ENCODE peak calls at places on chromosomes 4 and X, in nine cellular contexts. Q is NCI-H1092 treated with DMSO at 0.1 percent for 48 hours; G is NCI-H460; Z is EH; Y is stimulated activated CD8-positive, alpha-beta memory T cell treated with anti-CD3 and anti-CD28 coated beads, Interleukin-12 subunit alpha, Interleukin-12 subunit beta, amount 100 ng/mL, for 4 hours; V is stimulated activated CD4-positive, alpha-beta T cell treated with anti-CD3 and anti-CD28 coated beads, Interleukin-2, amount 100 ng/mL, for 48 hours; F is kidney epithelial cell; M is ascending aorta; A is fibroblast of mammary gland. X is an unnamed sample.
A peak's percentile ranks its signal among the peaks of the same experiment; 100 is the strongest.

GRCh38 chrX:46573331-46573895 is at the start of gene CHST7:
- DNase-seq in Q (peak; percentile 83), G (peak; percentile 66), Z (peak; percentile 79), Y (peak; percentile 42), V (no peak), F (no peak), M (no peak), A (peak; percentile 42), X (peak; percentile 52)

GRCh38 chr4:41358626-41359025 is 101.9 kb downstream of the UCHL1 start:
- DNase-seq in Q (peak; percentile 94), G (peak; percentile 57), Z (peak; percentile 69), Y (no peak), V (no peak), F (no peak), M (no peak), A (no peak), X (no peak)

GRCh38 chr4:24594887-24595286 is 10.5 kb upstream of the DHX15 start:
- DNase-seq in Q (no peak), G (no peak), Z (peak; percentile 85), Y (no peak), V (no peak), F (peak; percentile 56), M (no peak), A (no peak), X (peak; percentile 74)

GRCh38 chr4:187944179-187944578 is 51.4 kb upstream of the ZFP42 start:
- DNase-seq in Q (no peak), G (no peak), Z (no peak), Y (no peak), V (no peak), F (no peak), M (no peak), A (no peak), X (no peak)

GRCh38 chrX:15607067-15607466 is 6.3 kb upstream of the ACE2 start:
- DNase-seq in Q (no peak), G (no peak), Z (no peak), Y (no peak), V (no peak), F (no peak), M (no peak), A (no peak), X (no peak)

GRCh38 chr4:83546796-83547195 is 10.9 kb downstream of the GPAT3 start:
- DNase-seq in Q (no peak), G (no peak), Z (no peak), Y (no peak), V (no peak), F (no peak), M (no peak), A (no peak), X (no peak)

GRCh38 chr4:45453258-45453841 is 670.5 kb downstream of the GABRG1 start:
- DNase-seq in Q (peak; percentile 33), G (peak; percentile 43), Z (no peak), Y (no peak), V (no peak), F (peak; percentile 1), M (no peak), A (peak; percentile 34), X (no peak)

GRCh38 chr4:139560396-139561084 is 4.5 kb upstream of the SETD7 start:
- DNase-seq in Q (no peak), G (no peak), Z (peak; percentile 39), Y (no peak), V (no peak), F (no peak), M (no peak), A (no peak), X (no peak)

GRCh38 chr4:106650701-106651100 is 282.1 kb upstream of the GIMD1 start:
- DNase-seq in Q (no peak), G (no peak), Z (no peak), Y (no peak), V (no peak), F (no peak), M (no peak), A (no peak), X (no peak)

GRCh38 chrX:17706676-17707075 is 30.6 kb upstream of the SCML1 start:
- DNase-seq in Q (no peak), G (no peak), Z (peak; percentile 87), Y (no peak), V (no peak), F (peak; percentile 47), M (no peak), A (peak; percentile 63), X (peak; percentile 83)

GRCh38 chr4:15516494-15516893 is 46.8 kb downstream of the CC2D2A start:
- DNase-seq in Q (no peak), G (no peak), Z (no peak), Y (no peak), V (no peak), F (no peak), M (no peak), A (no peak), X (no peak)

GRCh38 chrX:96575011-96575410 is 109.6 kb upstream of the DIAPH2 start:
- DNase-seq in Q (no peak), G (no peak), Z (no peak), Y (no peak), V (no peak), F (no peak), M (no peak), A (no peak), X (no peak)

GRCh38 chr4:156685308-156685707 is 286.3 kb downstream of the PDGFC start:
- DNase-seq in Q (no peak), G (no peak), Z (peak; percentile 11), Y (no peak), V (no peak), F (no peak), M (no peak), A (peak; percentile 45), X (no peak)

GRCh38 chr4:3820806-3821579 is 54.8 kb downstream of the ADRA2C start:
- DNase-seq in Q (no peak), G (no peak), Z (no peak), Y (no peak), V (no peak), F (no peak), M (no peak), A (no peak), X (no peak)

GRCh38 chr4:83219344-83219990 is 65.1 kb downstream of the COQ2 start:
- DNase-seq in Q (no peak), G (no peak), Z (peak; percentile 49), Y (no peak), V (peak; percentile 60), F (no peak), M (no peak), A (peak; percentile 15), X (no peak)

GRCh38 chrX:84320023-84320422 is 132.0 kb upstream of the RPS6KA6 start:
- DNase-seq in Q (no peak), G (no peak), Z (no peak), Y (no peak), V (no peak), F (no peak), M (no peak), A (no peak), X (no peak)

GRCh38 chr4:181504846-181505374 is 738.3 kb upstream of the TENM3 start:
- DNase-seq in Q (peak; percentile 88), G (no peak), Z (no peak), Y (no peak), V (no peak), F (no peak), M (no peak), A (no peak), X (no peak)

X was measured in IMR-90.